ENCODE peak calls at places on chromosomes 3 and 15, in five cellular contexts. T is GM12878, V is H1, O is K562, Y is HepG2. X is an unnamed sample.

GRCh38 chr3:89223188-89223587 is 115.8 kb downstream of the EPHA3 start:
- DNase-seq in T (no peak), V (no peak), O (no peak), Y (no peak), X (no peak)

GRCh38 chr3:29099775-29100174 is 181.1 kb upstream of the RBMS3 start:
- DNase-seq in T (no peak), V (no peak), O (no peak), Y (no peak), X (no peak)

GRCh38 chr3:49611714-49612113 is 57.4 kb downstream of the BSN start:
- DNase-seq in T (no peak), V (no peak), O (no peak), Y (no peak), X (no peak)

GRCh38 chr15:79094611-79095021 is 4.0 kb upstream of the RASGRF1 start:
- DNase-seq in T (no peak), V (no peak), O (no peak), Y (no peak), X (no peak)

GRCh38 chr3:21484323-21485154 is 266.5 kb downstream of the ZNF385D start:
- DNase-seq in T (peak), V (peak), O (peak), Y (peak), X (no peak)

GRCh38 chr3:13579089-13579488 is 30.2 kb downstream of the FBLN2 start:
- DNase-seq in T (no peak), V (no peak), O (no peak), Y (no peak), X (no peak)

GRCh38 chr3:176848431-176849214 is 348.7 kb downstream of the TBL1XR1 start:
- DNase-seq in T (no peak), V (no peak), O (no peak), Y (no peak), X (no peak)

GRCh38 chr3:142568393-142569017 is 10.0 kb downstream of the ATR start:
- DNase-seq in T (no peak), V (peak), O (peak), Y (no peak), X (no peak)

GRCh38 chr3:129231331-129232119 is 17.9 kb upstream of the COPG1 start:
- DNase-seq in T (no peak), V (no peak), O (no peak), Y (no peak), X (no peak)

GRCh38 chr3:138187296-138188012 is at the start of gene ARMC8:
- DNase-seq in T (no peak), V (no peak), O (peak), Y (peak), X (peak)

GRCh38 chr15:75130597-75131268 is 70.9 kb upstream of the C15orf39 start:
- DNase-seq in T (peak), V (no peak), O (no peak), Y (no peak), X (no peak)

GRCh38 chr3:114126461-114126860 is 52.4 kb downstream of the DRD3 start:
- DNase-seq in T (no peak), V (no peak), O (no peak), Y (no peak), X (no peak)

GRCh38 chr3:99997293-99997692 is 117.0 kb downstream of the FILIP1L start:
- DNase-seq in T (no peak), V (no peak), O (no peak), Y (no peak), X (no peak)

GRCh38 chr15:76335129-76335850 is 1.3 kb upstream of the ISL2 start:
- DNase-seq in T (no peak), V (no peak), O (no peak), Y (no peak), X (no peak)

GRCh38 chr3:136621628-136622027 is 130.6 kb downstream of the STAG1 start:
- DNase-seq in T (no peak), V (no peak), O (no peak), Y (no peak), X (no peak)

GRCh38 chr3:19256313-19256712 is 108.0 kb downstream of the KCNH8 start:
- DNase-seq in T (no peak), V (no peak), O (no peak), Y (no peak), X (no peak)

GRCh38 chr15:51874751-51875644 is 45.5 kb downstream of the TMOD3 start:
- DNase-seq in T (no peak), V (no peak), O (peak), Y (peak), X (peak)

GRCh38 chr3:150828997-150829396 is 66.0 kb upstream of the SIAH2 start:
- DNase-seq in T (no peak), V (no peak), O (no peak), Y (peak), X (no peak)

GRCh38 chr15:49301562-49301961 is 121.5 kb upstream of the FGF7 start:
- DNase-seq in T (no peak), V (no peak), O (no peak), Y (no peak), X (no peak)
- TF ChIP-seq SRF in T (no peak), V (no peak), O (no peak), Y (no peak), X (no peak)

DNA sequence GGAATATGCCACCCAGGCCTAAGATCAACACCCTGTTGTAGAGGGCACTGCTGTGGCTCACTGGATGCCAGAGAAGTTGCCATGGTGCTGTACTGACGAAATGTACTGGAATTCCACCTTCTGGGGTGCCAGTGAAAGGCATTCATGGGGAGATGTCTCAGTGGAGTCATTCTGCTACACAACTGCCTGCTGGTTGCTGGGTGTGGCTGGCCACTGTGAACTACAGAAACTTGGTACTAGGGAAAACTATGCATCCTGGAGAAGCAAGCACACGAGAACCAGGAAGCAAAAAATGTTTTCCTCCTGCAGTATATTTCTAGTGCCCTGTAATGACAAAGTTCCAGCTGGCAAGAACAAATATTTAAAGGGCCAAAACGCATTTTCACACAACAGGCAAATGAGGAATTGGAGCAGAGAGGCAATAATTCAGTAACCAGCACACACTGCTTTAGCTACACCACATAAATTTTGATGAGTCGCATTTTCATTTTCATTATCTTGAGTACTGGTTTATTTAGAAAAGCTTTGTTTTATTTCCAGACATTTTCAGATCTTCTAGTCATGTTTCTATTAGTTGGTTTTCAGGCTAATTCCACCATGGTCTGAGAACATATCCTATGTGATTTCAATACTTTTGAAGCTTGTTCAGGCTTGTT is 18.3 kb upstream of the RFX7 start:
- DNase-seq in T (no peak), V (no peak), O (no peak), Y (no peak), X (no peak)
- TF ChIP-seq SRF in T (no peak), V (no peak), O (no peak), Y (no peak), X (no peak)

DNA sequence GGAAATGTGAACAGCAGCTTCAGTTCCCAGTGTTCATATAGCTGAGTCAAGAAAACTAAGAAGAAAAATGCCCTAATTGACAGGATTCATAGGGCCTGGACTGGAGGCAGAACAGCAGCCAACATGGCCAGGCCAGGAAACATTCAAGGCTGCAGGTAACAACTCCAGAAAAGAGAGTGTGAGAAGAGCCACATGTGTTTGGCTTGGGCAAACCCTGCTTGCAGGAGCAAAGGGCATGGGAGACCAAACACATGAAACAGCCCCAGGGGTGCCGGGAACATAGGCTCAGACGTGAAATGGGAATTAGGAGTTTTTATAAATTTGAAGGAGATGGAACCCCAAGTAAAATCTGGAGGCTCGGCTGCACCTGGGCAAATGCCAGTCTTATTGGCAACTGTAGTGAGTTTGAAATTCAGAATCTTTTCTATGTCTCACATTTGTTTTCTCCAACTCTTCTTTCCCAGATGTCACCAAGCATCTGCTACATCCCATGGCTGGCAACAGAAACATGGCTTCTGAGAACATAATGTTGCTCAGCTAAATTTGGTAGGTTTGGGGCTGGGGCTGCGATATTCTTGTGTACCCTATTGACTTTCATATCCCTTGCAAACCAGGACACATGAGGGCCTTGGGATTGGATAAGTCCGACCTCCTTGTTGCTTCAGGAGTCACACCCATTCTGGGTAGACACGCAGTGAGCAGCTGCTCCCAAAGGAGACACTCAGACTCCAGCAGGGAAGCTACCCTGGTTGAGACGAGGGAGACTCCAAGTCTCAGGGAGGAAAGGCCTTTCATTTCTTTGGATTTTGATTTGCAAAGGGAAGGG is 98.9 kb upstream of the CLSTN2 start:
- DNase-seq in T (no peak), V (no peak), O (no peak), Y (no peak), X (no peak)
- TF ChIP-seq SRF in T (no peak), V (no peak), O (no peak), Y (no peak), X (no peak)

GRCh38 chr3:120821426-120821825 is 78.9 kb downstream of the GTF2E1 start:
- DNase-seq in T (no peak), V (no peak), O (no peak), Y (no peak), X (no peak)

GRCh38 chr3:120824613-120825012 is 82.1 kb downstream of the GTF2E1 start:
- DNase-seq in T (no peak), V (no peak), O (no peak), Y (no peak), X (no peak)

GRCh38 chr3:120820748-120821147 is 78.2 kb downstream of the GTF2E1 start:
- DNase-seq in T (no peak), V (no peak), O (no peak), Y (peak), X (no peak)

DNA sequence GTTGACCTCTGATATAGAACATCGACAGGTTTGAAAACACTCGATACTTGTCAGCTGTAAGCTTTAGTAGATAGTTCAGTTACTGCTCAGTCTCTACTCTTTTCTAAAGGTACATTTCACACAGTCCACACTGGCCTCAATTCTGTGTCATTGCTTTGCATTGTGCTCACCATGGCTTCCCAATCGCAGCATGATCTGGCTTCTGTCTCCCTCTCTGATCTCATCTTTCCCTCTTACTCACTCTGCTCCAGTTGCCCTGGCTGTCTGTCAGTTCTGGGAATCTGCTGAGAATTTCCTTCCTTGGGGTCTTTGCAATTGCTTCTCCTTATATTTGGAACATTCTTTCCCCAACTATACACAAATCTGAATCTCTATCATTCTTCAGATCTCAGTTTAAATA is 80.6 kb downstream of the GTF2E1 start:
- DNase-seq in T (no peak), V (no peak), O (no peak), Y (no peak), X (no peak)
- TF ChIP-seq SRF in T (no peak), V (no peak), O (no peak), Y (no peak), X (no peak)

X was measured in HCT116.